ENCODE peak calls at places on chromosomes 1 and 21, in nine cellular contexts. Y, O, Z, M, H, D, W, K and S are unnamed samples. For H3K4me1, the result is how much of the 10 kb centered on the place peaks cover.

GRCh38 chr1:64539808-64540207 is 69.9 kb downstream of the CACHD1 start:
- DNase-seq in Y (peak), O (peak), Z (peak), M (peak), H (peak), D (no peak), W (no peak), K (peak), S (no peak)

GRCh38 chr21:39452207-39452964 is 616 bp downstream of the SH3BGR start:
- DNase-seq in Y (no peak), O (no peak), Z (no peak), M (no peak), H (no peak), D (no peak), W (no peak), K (no peak), S (peak)

GRCh38 chr21:35475006-35475405 is 425.9 kb upstream of the RUNX1 start:
- DNase-seq in Y (no peak), O (no peak), Z (no peak), M (no peak), H (no peak), D (no peak), W (no peak), K (no peak), S (no peak)

GRCh38 chr1:7401814-7402547 is 369.1 kb upstream of the VAMP3 start:
- DNase-seq in Y (no peak), O (no peak), Z (no peak), M (no peak), H (no peak), D (peak), W (peak), K (peak), S (peak)

GRCh38 chr1:182235952-182236650 is 155.5 kb downstream of the GLUL start:
- DNase-seq in Y (no peak), O (no peak), Z (no peak), M (peak), H (peak), D (peak), W (no peak), K (no peak), S (peak)

GRCh38 chr21:27086630-27087029 is 119.7 kb upstream of the ADAMTS5 start:
- DNase-seq in Y (no peak), O (no peak), Z (no peak), M (no peak), H (no peak), D (no peak), W (no peak), K (no peak), S (no peak)

GRCh38 chr1:79797487-79797886 is 791.0 kb upstream of the ADGRL4 start:
- DNase-seq in Y (no peak), O (no peak), Z (no peak), M (no peak), H (no peak), D (no peak), W (no peak), K (no peak), S (no peak)

GRCh38 chr1:201536542-201536941 is 2.4 kb upstream of the NAV1 start:
- DNase-seq in Y (no peak), O (peak), Z (peak), M (peak), H (peak), D (peak), W (no peak), K (no peak), S (peak)

GRCh38 chr1:61588736-61589381 is 136.1 kb downstream of the TM2D1 start:
- DNase-seq in Y (no peak), O (no peak), Z (no peak), M (peak), H (peak), D (peak), W (no peak), K (peak), S (peak)

GRCh38 chr1:165928075-165928731 is 100.8 kb downstream of the UCK2 start:
- DNase-seq in Y (no peak), O (no peak), Z (no peak), M (peak), H (no peak), D (peak), W (peak), K (peak), S (peak)

GRCh38 chr1:178871551-178872320 is 859 bp upstream of the ANGPTL1 start:
- DNase-seq in Y (no peak), O (no peak), Z (no peak), M (no peak), H (no peak), D (no peak), W (no peak), K (no peak), S (no peak)

GRCh38 chr1:224175615-224176014 is 7.4 kb upstream of the DEGS1 start:
- DNase-seq in Y (no peak), O (peak), Z (peak), M (no peak), H (peak), D (no peak), W (no peak), K (no peak), S (no peak)

GRCh38 chr1:70034403-70034802 is 171.0 kb downstream of the LRRC40 start:
- DNase-seq in Y (no peak), O (no peak), Z (no peak), M (no peak), H (no peak), D (peak), W (peak), K (no peak), S (peak)

GRCh38 chr1:54069792-54070548 is 16.6 kb downstream of the TCEANC2 start:
- DNase-seq in Y (no peak), O (no peak), Z (no peak), M (no peak), H (no peak), D (peak), W (no peak), K (no peak), S (peak)

GRCh38 chr1:243841507-243841906 is 8.5 kb downstream of the AKT3 start:
- DNase-seq in Y (no peak), O (no peak), Z (no peak), M (no peak), H (no peak), D (no peak), W (no peak), K (no peak), S (no peak)

GRCh38 chr1:55103891-55104290 is 64.5 kb downstream of the PCSK9 start:
- DNase-seq in Y (no peak), O (no peak), Z (no peak), M (no peak), H (no peak), D (no peak), W (no peak), K (no peak), S (no peak)

GRCh38 chr1:21264913-21265312 is 25.4 kb downstream of the ECE1 start:
- DNase-seq in Y (no peak), O (no peak), Z (no peak), M (no peak), H (peak), D (no peak), W (no peak), K (no peak), S (no peak)

GRCh38 chr1:107926436-107927080 is 38.4 kb downstream of the VAV3 start:
- DNase-seq in Y (no peak), O (no peak), Z (no peak), M (no peak), H (no peak), D (no peak), W (no peak), K (no peak), S (peak)

GRCh38 chr1:111812306-111812705 is 56.6 kb downstream of the DDX20 start:
- DNase-seq in Y (no peak), O (no peak), Z (no peak), M (no peak), H (no peak), D (no peak), W (no peak), K (no peak), S (no peak)

GRCh38 chr1:222331340-222331739 is 216.6 kb downstream of the HHIPL2 start:
- DNase-seq in Y (no peak), O (no peak), Z (no peak), M (no peak), H (no peak), D (no peak), W (no peak), K (no peak), S (no peak)

GRCh38 chr1:1208713-1209433 is 2.5 kb upstream of the TNFRSF18 start:
- DNase-seq in Y (peak), O (peak), Z (no peak), M (peak), H (peak), D (no peak), W (no peak), K (no peak), S (peak)

GRCh38 chr1:53766766-53767409 is 27.9 kb upstream of the GLIS1 start:
- DNase-seq in Y (no peak), O (no peak), Z (no peak), M (no peak), H (no peak), D (no peak), W (no peak), K (no peak), S (no peak)

GRCh38 chr21:41598561-41599511 is 90.9 kb upstream of the TMPRSS2 start:
- DNase-seq in Y (no peak), O (no peak), Z (no peak), M (no peak), H (no peak), D (no peak), W (no peak), K (peak), S (no peak)

GRCh38 chr1:89350298-89350697 is 13.6 kb upstream of the GBP6 start:
- DNase-seq in Y (no peak), O (no peak), Z (no peak), M (no peak), H (no peak), D (no peak), W (no peak), K (no peak), S (no peak)

GRCh38 chr1:21871943-21872342 is 59.9 kb downstream of the LDLRAD2 start:
- DNase-seq in Y (no peak), O (no peak), Z (no peak), M (peak), H (no peak), D (no peak), W (no peak), K (no peak), S (no peak)

GRCh38 chr1:240044620-240045019 is 47.1 kb upstream of the FMN2 start:
- DNase-seq in Y (no peak), O (no peak), Z (no peak), M (no peak), H (no peak), D (no peak), W (no peak), K (no peak), S (no peak)

GRCh38 chr1:54764132-54764921 is at the start of gene PARS2:
- DNase-seq in Y (peak), O (peak), Z (peak), M (peak), H (peak), D (peak), W (peak), K (peak), S (peak)

GRCh38 chr1:168321945-168322344 is 41.3 kb downstream of the TBX19 start:
- DNase-seq in Y (no peak), O (no peak), Z (no peak), M (no peak), H (no peak), D (peak), W (peak), K (no peak), S (peak)

GRCh38 chr1:35573198-35573775 is at the start of gene TFAP2E:
- DNase-seq in Y (peak), O (peak), Z (no peak), M (peak), H (peak), D (peak), W (no peak), K (peak), S (peak)

GRCh38 chr1:84434081-84434755 is 35.9 kb downstream of the DNASE2B start:
- DNase-seq in Y (no peak), O (no peak), Z (no peak), M (no peak), H (no peak), D (peak), W (no peak), K (no peak), S (no peak)

GRCh38 chr1:202104073-202104472 is 18.6 kb upstream of the GPR37L1 start:
- DNase-seq in Y (no peak), O (no peak), Z (no peak), M (peak), H (no peak), D (no peak), W (no peak), K (no peak), S (no peak)

GRCh38 chr1:67571406-67571805 is 113.6 kb upstream of the GADD45A start:
- DNase-seq in Y (no peak), O (no peak), Z (no peak), M (no peak), H (no peak), D (no peak), W (no peak), K (no peak), S (no peak)

GRCh38 chr1:21261551-21262281 is 28.5 kb downstream of the ECE1 start:
- DNase-seq in Y (peak), O (peak), Z (peak), M (peak), H (peak), D (peak), W (no peak), K (peak), S (peak)

GRCh38 chr1:205274041-205274691 is 46.4 kb downstream of the TMCC2 start:
- DNase-seq in Y (no peak), O (no peak), Z (no peak), M (no peak), H (no peak), D (no peak), W (no peak), K (no peak), S (no peak)

GRCh38 chr1:16900771-16901170 is 5.0 kb downstream of the RNU1-2 start:
- DNase-seq in Y (no peak), O (no peak), Z (no peak), M (no peak), H (no peak), D (peak), W (no peak), K (no peak), S (no peak)
- H3K4me1 ChIP-seq in Y (under half), O (under half), Z (under half), M (under half), H (under half), D (half or more), W (under half), K (under half), S (under half)

DNA sequence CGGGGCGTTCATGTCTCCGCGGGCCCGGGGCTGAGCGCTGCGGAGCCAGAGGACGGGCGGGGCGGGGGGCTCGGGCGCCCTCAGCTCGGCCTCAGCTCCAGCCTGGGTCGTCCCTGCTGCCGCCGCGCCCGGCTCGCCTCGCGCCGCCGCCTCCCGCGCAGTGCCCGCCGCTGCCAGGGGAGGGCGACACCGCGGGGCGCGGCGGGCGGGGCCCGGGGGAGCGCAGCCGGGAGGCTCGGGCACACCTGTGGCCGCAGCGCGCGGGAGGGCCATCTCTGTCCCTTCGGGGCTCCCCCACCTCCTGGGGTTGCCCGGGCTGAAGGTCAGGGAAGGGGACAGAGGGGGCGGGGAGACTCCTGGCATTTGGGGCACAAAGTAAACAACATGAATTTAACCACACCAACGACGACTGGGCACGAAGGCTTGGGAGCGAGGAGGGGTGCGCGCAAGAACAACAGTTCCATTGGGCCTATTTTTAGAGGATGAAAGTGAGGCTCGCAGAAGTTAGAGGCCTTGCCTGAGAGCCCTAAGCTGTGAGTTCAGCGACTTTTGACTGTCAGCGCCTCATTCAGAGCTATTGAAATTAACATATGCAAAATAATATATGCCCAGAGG is at the start of gene FAM131C:
- DNase-seq in Y (no peak), O (no peak), Z (no peak), M (peak), H (no peak), D (no peak), W (no peak), K (peak), S (peak)
- H3K4me3 ChIP-seq in Y (no peak), O (no peak), Z (peak), M (no peak), H (peak), D (peak), W (peak), K (peak), S (peak)

DNA sequence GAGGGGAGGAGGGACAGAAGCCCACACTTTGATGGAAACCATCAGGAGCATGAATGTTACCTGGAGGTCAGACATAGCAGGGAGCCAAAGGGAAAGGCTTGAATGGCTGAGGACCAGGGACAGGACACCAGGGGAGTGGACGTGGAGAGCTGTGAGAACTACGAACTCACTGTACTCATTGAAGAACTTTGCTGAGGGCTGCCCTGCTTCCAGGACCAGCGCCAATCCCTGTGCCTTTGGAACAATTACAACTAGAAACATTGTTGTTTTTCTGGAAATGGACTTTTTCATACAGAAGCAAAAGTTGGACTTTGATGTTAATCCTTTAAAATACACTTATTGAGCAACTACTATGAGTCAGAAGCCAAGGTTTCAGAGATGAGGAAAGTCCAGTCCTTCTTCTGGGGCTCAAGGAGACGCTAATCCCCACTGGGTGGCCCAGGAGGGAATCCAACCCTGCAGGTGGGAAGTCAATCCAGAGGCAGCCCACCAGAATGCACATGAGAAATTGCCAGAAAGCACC is 12.9 kb downstream of the TSPAN2 start:
- DNase-seq in Y (no peak), O (peak), Z (no peak), M (no peak), H (no peak), D (no peak), W (no peak), K (no peak), S (no peak)
- H3K4me1 ChIP-seq in Y (under half), O (under half), Z (half or more), M (under half), H (under half), D (under half), W (under half), K (half or more), S (under half)

GRCh38 chr1:29121516-29121937 is 2.2 kb downstream of the TMEM200B start:
- DNase-seq in Y (peak), O (no peak), Z (no peak), M (peak), H (no peak), D (no peak), W (no peak), K (no peak), S (no peak)
- H3K4me3 ChIP-seq in Y (no peak), O (peak), Z (peak), M (peak), H (peak), D (peak), W (no peak), K (peak), S (no peak)

GRCh38 chr1:185074307-185074706 is 28.9 kb downstream of the RNF2 start:
- DNase-seq in Y (no peak), O (no peak), Z (no peak), M (no peak), H (no peak), D (no peak), W (no peak), K (no peak), S (no peak)

GRCh38 chr1:185066181-185066580 is 20.8 kb downstream of the RNF2 start:
- DNase-seq in Y (no peak), O (no peak), Z (no peak), M (no peak), H (no peak), D (no peak), W (no peak), K (no peak), S (no peak)

GRCh38 chr1:185068362-185068761 is 23.0 kb downstream of the RNF2 start:
- DNase-seq in Y (no peak), O (no peak), Z (no peak), M (no peak), H (no peak), D (no peak), W (no peak), K (peak), S (no peak)

GRCh38 chr1:185073725-185074124 is 28.4 kb downstream of the RNF2 start:
- DNase-seq in Y (no peak), O (no peak), Z (no peak), M (no peak), H (no peak), D (no peak), W (no peak), K (no peak), S (no peak)

GRCh38 chr1:185069202-185069601 is 23.8 kb downstream of the RNF2 start:
- DNase-seq in Y (no peak), O (no peak), Z (no peak), M (no peak), H (no peak), D (no peak), W (no peak), K (no peak), S (no peak)
- H3K4me1 ChIP-seq in Y (under half), O (under half), Z (under half), M (under half), H (under half), D (under half), W (under half), K (under half), S (under half)